ENCODE peak calls at places on chromosomes 6 and 20, in six cellular contexts. X, I, O, W, R and H are unnamed samples.

GRCh38 chr6:142713959-142714358 is 231.0 kb downstream of the HIVEP2 start:
- DNase-seq in O (no peak), W (no peak), R (no peak), I (no peak), X (no peak), H (no peak)

GRCh38 chr6:139987091-139987490 is 612.6 kb upstream of the CITED2 start:
- DNase-seq in O (no peak), W (no peak), X (no peak), R (no peak), I (no peak), H (no peak)

GRCh38 chr20:36170542-36171215 is 16.1 kb downstream of the EPB41L1 start:
- DNase-seq in R (no peak), W (no peak), X (no peak), O (no peak), I (no peak), H (no peak)

GRCh38 chr6:104705095-104705707 is 154.5 kb downstream of the HACE1 start:
- DNase-seq in X (no peak), O (no peak), R (no peak), W (peak; percentile 15), I (peak; percentile 15), H (no peak)

GRCh38 chr20:57792386-57793095 is 82.7 kb upstream of the PMEPA1 start:
- DNase-seq in O (no peak), I (no peak), X (no peak), W (no peak), R (no peak), H (no peak)

GRCh38 chr6:53833147-53833546 is 38.3 kb downstream of the LRRC1 start:
- DNase-seq in I (no peak), R (no peak), W (no peak), O (no peak), X (no peak), H (no peak)

GRCh38 chr6:44925100-44925739 is 402.9 kb upstream of the RUNX2 start:
- DNase-seq in I (no peak), R (peak; percentile 44), W (no peak), O (no peak), X (peak; percentile 6), H (no peak)

GRCh38 chr6:21808045-21808470 is 214.5 kb downstream of the SOX4 start:
- DNase-seq in I (peak; percentile 18), W (peak; percentile 30), R (no peak), O (no peak), X (no peak), H (no peak)

GRCh38 chr20:16518068-16518783 is 55.0 kb downstream of the KIF16B start:
- DNase-seq in X (peak; percentile 57), I (peak; percentile 77), R (peak; percentile 60), O (no peak), W (peak; percentile 36), H (no peak)

GRCh38 chr20:44134897-44135810 is 51.8 kb downstream of the JPH2 start:
- DNase-seq in I (no peak), R (no peak), X (peak; percentile 45), O (no peak), W (no peak), H (peak; percentile 62)

DNA sequence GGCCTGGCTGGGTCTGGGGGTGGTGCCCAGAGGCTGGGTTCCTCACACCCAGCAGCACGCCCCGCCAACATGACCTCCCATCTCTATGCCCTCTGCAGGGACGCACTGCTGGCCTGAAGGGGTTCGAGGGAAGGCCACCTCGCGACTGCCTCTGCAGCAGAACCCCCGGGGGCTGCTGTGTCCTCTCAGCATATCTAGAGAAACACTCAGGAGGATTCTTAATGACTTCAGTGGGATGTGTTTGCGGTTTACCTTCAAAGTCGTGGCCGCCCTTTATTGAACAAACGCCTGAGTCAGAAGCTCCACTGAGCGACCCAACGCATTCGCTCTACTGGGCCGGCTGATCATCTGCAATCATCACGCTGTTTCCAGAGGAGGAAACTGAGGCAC is 54.8 kb upstream of the GATA5 start:
- DNase-seq in R (no peak), X (no peak), I (no peak), W (no peak), O (no peak), H (no peak)
- H3K4me1 ChIP-seq in R (peaks cover 26% of the 10 kb centered on the region), X (peaks cover 26% of the 10 kb centered on the region), I (no peaks in the 10 kb centered on the region), W (no peaks in the 10 kb centered on the region), O (no peaks in the 10 kb centered on the region), H (no peaks in the 10 kb centered on the region)

GRCh38 chr6:33433560-33434191 is 13.8 kb downstream of the SYNGAP1 start:
- DNase-seq in R (no peak), W (peak; percentile 61), X (peak; percentile 84), I (no peak), O (no peak), H (no peak)
- H3K4me1 ChIP-seq in R (peaks cover 29% of the 10 kb centered on the region), W (peaks cover 7% of the 10 kb centered on the region), X (peaks cover 46% of the 10 kb centered on the region), I (peaks cover 3% of the 10 kb centered on the region), O (no peaks in the 10 kb centered on the region), H (no peaks in the 10 kb centered on the region)

DNA sequence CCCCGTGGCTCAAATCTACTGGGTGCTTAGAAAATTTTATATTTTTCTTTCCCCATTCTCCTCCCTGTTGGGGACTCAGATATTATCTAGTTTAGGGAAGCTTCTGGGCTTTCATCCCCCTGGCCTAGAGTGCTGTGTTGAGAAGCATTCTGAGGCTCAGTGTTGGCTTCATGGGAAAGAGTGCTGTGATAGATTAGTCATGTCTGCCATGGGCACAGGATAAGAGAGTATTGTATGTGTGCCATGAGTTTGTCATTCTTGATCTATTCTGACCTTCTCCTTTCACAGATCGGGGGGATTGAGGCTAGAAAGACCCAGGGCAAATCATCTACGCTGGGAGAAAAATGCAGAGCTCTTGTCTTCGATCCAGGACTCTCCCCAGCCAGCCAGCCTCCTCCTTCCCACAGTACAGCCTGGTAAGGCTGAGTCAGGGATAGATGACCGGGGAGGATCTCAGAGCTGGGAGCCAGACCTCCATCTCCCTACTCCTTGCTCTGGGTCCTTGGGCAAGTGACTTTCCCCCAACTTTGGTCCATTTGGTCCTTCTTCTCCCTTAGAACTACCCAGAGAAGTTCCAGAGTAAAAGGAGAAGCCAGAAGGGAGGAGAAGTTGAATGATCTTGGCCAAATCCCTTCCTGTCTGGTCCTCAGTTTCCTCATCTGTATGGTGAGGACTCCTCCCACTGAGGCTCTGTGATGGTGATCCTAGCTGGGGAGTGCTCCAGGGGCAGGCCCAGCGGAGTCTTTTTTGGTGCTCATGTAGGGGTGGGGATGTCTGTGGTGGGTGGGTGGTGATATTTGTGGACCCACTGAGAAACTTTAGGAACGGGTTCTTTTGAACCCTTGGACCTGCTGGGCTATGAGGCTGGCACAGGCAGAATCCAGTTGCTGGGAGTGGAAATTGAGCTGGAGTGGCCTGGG is 5.0 kb downstream of the SRC start:
- DNase-seq in W (no peak), X (no peak), I (no peak), R (no peak), O (no peak), H (no peak)
- H3K4me1 ChIP-seq in W (peaks cover 4% of the 10 kb centered on the region), X (no peaks in the 10 kb centered on the region), I (peaks cover 33% of the 10 kb centered on the region), R (peaks cover 68% of the 10 kb centered on the region), O (peaks cover 12% of the 10 kb centered on the region), H (peaks cover 79% of the 10 kb centered on the region)

GRCh38 chr20:40682104-40683045 is 6.7 kb downstream of the MAFB start:
- DNase-seq in W (no peak), X (no peak), R (peak; percentile 78), O (no peak), I (no peak), H (no peak)
- H3K4me1 ChIP-seq in W (peaks cover 3% of the 10 kb centered on the region), X (peaks cover 10% of the 10 kb centered on the region), R (peaks cover 29% of the 10 kb centered on the region), O (no peaks in the 10 kb centered on the region), I (peaks cover 3% of the 10 kb centered on the region), H (peaks cover 42% of the 10 kb centered on the region)

DNA sequence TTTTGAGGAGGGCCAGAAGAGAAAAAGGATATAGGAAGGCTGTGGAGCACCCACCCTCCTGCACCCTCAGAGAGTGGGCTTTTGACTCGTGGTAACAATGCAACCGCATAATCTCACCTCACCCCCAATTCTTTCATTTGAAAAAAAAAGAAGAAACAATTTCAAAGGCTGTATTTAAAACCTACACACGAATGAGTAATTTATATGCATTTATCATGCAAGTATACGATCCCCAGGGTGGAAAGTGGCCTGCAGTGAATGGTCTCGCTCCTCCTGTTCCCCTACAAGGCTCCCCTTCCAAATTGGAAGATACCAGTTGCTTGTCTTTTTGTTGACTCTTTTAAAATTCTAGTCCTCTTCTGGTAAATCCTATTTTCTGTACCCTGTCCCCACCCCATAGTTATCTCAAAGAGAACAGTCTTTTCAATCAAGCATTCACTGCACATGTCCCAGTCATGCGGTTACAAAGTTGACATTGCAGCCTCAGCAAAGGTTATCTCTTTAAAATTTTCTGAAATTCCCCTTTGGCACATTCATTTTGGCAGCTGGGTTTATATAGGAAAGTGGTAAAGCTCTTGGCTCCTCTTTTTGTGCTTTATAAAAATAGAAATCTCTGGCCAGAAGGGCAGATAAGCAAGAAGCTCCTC is 110.6 kb downstream of the ARID1B start:
- DNase-seq in W (no peak), I (no peak), O (no peak), X (no peak), R (no peak), H (no peak)
- H3K4me1 ChIP-seq in W (peaks cover 4% of the 10 kb centered on the region), I (peaks cover 8% of the 10 kb centered on the region), O (no peaks in the 10 kb centered on the region), X (peaks cover 20% of the 10 kb centered on the region), R (no peaks in the 10 kb centered on the region), H (no peaks in the 10 kb centered on the region)

GRCh38 chr6:43852350-43852864 is 82.4 kb downstream of the VEGFA start:
- DNase-seq in I (no peak), W (no peak), X (no peak), O (no peak), R (no peak), H (no peak)
- H3K4me1 ChIP-seq in I (peaks cover 5% of the 10 kb centered on the region), W (no peaks in the 10 kb centered on the region), X (peaks cover 3% of the 10 kb centered on the region), O (no peaks in the 10 kb centered on the region), R (peaks cover 94% of the 10 kb centered on the region), H (no peaks in the 10 kb centered on the region)

DNA sequence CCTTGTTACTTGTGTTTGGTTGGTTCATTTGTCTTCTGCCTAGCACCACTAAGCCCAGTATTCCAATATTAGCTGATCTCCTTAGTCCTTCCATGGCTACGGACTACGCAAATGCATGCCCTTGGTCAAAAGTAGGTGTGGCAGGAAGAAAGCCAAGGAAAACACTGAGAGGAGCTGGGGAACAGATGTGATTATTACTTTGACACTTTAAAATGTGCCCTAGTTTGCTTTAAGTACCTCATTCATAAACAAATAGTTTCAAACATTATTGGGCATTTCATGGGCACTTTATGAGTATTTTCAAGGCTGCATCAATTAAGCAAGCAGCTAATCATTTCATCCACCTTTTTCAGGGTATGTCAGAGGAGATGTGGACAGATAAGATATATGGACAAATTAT is 60.1 kb upstream of the HDDC2 start:
- DNase-seq in W (no peak), O (no peak), R (no peak), I (no peak), X (no peak), H (no peak)
- H3K4me1 ChIP-seq in W (no peaks in the 10 kb centered on the region), O (no peaks in the 10 kb centered on the region), R (peaks cover 13% of the 10 kb centered on the region), I (no peaks in the 10 kb centered on the region), X (peaks cover 41% of the 10 kb centered on the region), H (peaks cover 67% of the 10 kb centered on the region)

DNA sequence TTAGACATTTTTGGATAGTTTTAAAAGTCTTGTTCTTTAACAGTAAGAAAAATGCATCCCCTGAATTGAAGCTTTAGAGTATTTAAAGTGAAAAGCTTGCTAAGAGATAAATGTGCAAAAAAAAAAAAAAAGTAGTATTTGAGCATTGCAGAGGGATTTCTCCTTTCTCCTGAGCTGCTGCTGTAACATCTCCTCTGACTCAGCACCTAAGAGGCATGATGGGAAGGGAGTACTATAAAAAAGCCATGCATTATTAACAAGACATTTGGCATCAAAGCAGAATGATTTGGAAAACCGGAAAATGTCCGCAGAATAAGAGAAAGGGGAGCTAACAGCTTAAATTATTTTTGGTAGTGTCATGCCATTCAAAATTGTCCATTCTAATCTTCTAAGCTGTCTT is 27.9 kb downstream of the B4GALT5 start:
- DNase-seq in R (no peak), I (no peak), O (no peak), X (no peak), W (no peak), H (no peak)
- H3K4me1 ChIP-seq in R (peaks cover 90% of the 10 kb centered on the region), I (peaks cover 36% of the 10 kb centered on the region), O (peaks cover 31% of the 10 kb centered on the region), X (peaks cover 19% of the 10 kb centered on the region), W (peaks cover 14% of the 10 kb centered on the region), H (peaks cover 40% of the 10 kb centered on the region)